ENCODE peak calls at places on chromosomes 2 and 18, in four cellular contexts. D, H, C and S are unnamed samples.
A peak's percentile ranks its signal among the peaks of the same experiment; 100 is the strongest.

GRCh38 chr2:120740765-120741513 is 5.3 kb downstream of the GLI2 start:
- DNase-seq in H (peak; percentile 40), D (no peak), C (peak; percentile 41), S (no peak)

GRCh38 chr2:197884252-197884651 is 79.9 kb downstream of the PLCL1 start:
- DNase-seq in H (no peak), D (no peak), C (no peak), S (no peak)

GRCh38 chr2:6913415-6914157 is 3.6 kb upstream of the RNF144A start:
- DNase-seq in H (no peak), C (no peak), D (no peak), S (no peak)

GRCh38 chr18:23861326-23861725 is 153.2 kb upstream of the TTC39C start:
- DNase-seq in H (no peak), D (no peak), C (no peak), S (no peak)

GRCh38 chr18:48605408-48605845 is 66.6 kb downstream of the CTIF start:
- DNase-seq in H (peak; percentile 35), C (peak; percentile 43), D (no peak), S (peak; percentile 61)

GRCh38 chr2:109663721-109664120 is 49.6 kb downstream of the SOWAHC start:
- DNase-seq in H (peak; percentile 69), C (peak; percentile 28), D (no peak), S (no peak)

GRCh38 chr2:216545359-216545758 is 46.7 kb downstream of the RPL37A start:
- DNase-seq in H (no peak), C (peak; percentile 43), D (no peak), S (no peak)

GRCh38 chr18:63178526-63178880 is 141.1 kb downstream of the BCL2 start:
- DNase-seq in C (no peak), D (no peak), H (no peak), S (no peak)

GRCh38 chr18:60987963-60988362 is 345.3 kb upstream of the CDH20 start:
- DNase-seq in D (no peak), C (peak; percentile 4), H (peak; percentile 55), S (no peak)

GRCh38 chr2:54012538-54013141 is 41.8 kb upstream of the PSME4 start:
- DNase-seq in C (no peak), H (no peak), D (no peak), S (no peak)

GRCh38 chr2:23549051-23549450 is 164.1 kb downstream of the KLHL29 start:
- DNase-seq in H (peak; percentile 32), D (no peak), C (no peak), S (no peak)

GRCh38 chr2:114426111-114426510 is 16.3 kb upstream of the DPP10 start:
- DNase-seq in C (no peak), H (no peak), D (no peak), S (no peak)

GRCh38 chr18:57585846-57586242 is 658 bp downstream of the FECH start:
- DNase-seq in H (peak; percentile 1), D (no peak), C (no peak), S (no peak)

GRCh38 chr2:28452534-28453081 is 43.3 kb upstream of the PLB1 start:
- DNase-seq in C (peak; percentile 27), H (peak; percentile 38), D (no peak), S (peak; percentile 79)

GRCh38 chr2:60706021-60706420 is 50.0 kb upstream of the PAPOLG start:
- DNase-seq in H (peak; percentile 33), D (no peak), C (peak; percentile 43), S (no peak)

GRCh38 chr2:195652916-195653315 is 4.1 kb upstream of the SLC39A10 start:
- DNase-seq in C (no peak), D (no peak), H (no peak), S (no peak)

GRCh38 chr2:236636261-236636660 is 66.6 kb downstream of the ACKR3 start:
- DNase-seq in H (no peak), D (no peak), C (no peak), S (no peak)

GRCh38 chr2:53777134-53777533 is 9.5 kb downstream of the CHAC2 start:
- DNase-seq in D (no peak), C (no peak), H (no peak), S (no peak)

GRCh38 chr2:223837290-223838061 is at the start of gene AP1S3:
- DNase-seq in D (peak; percentile 57), H (peak; percentile 49), C (peak; percentile 38), S (peak; percentile 88)

GRCh38 chr2:149070681-149071355 is 32.3 kb downstream of the LYPD6B start:
- DNase-seq in D (no peak), H (no peak), C (no peak), S (no peak)

GRCh38 chr18:43170586-43170985 is 55.1 kb upstream of the RIT2 start:
- DNase-seq in D (no peak), H (no peak), C (no peak), S (no peak)
- TF ChIP-seq CTCF in D (no peak), H (no peak), C (no peak), S (no peak)

GRCh38 chr2:212816267-212816666 is 277.7 kb upstream of the ERBB4 start:
- DNase-seq in C (no peak), H (no peak), D (no peak), S (no peak)

GRCh38 chr2:212814941-212815340 is 276.3 kb upstream of the ERBB4 start:
- DNase-seq in H (no peak), D (no peak), C (no peak), S (no peak)

GRCh38 chr2:212811036-212811805 is 272.6 kb upstream of the ERBB4 start:
- DNase-seq in H (no peak), D (no peak), C (peak; percentile 73), S (no peak)

GRCh38 chr2:212811946-212812345 is 273.3 kb upstream of the ERBB4 start:
- DNase-seq in H (no peak), C (no peak), D (no peak), S (no peak)

DNA sequence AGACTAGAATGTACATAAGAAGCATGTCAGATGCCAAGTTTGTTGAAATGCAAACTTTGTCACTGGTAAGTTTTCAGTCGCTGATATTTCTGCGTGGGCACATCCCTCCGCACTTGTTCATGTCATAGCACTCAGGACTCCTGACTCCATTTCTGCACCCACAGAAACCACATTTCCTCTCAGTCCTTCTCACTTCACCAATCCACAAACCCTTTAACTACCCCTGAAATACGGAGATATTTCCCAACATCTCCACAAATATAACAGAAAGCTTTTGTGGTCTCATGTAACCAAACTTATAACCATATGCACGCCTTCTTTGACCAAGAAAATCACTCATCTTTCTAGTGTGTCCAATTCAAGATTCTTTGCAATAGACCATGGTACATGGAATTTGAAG is 276.9 kb upstream of the ERBB4 start:
- DNase-seq in C (no peak), D (peak; percentile 10), H (no peak), S (no peak)
- TF ChIP-seq CTCF in C (no peak), D (no peak), H (no peak), S (no peak)

GRCh38 chr2:239748811-239749210 is 276.3 kb downstream of the NDUFA10 start:
- DNase-seq in H (no peak), C (no peak), D (no peak), S (no peak)

GRCh38 chr2:239747771-239748170 is 277.4 kb downstream of the NDUFA10 start:
- DNase-seq in C (no peak), H (no peak), D (no peak), S (no peak)

GRCh38 chr2:239750045-239750835 is 274.9 kb downstream of the NDUFA10 start:
- DNase-seq in H (no peak), D (no peak), C (no peak), S (no peak)

GRCh38 chr2:239750929-239751718 is 274.0 kb downstream of the NDUFA10 start:
- DNase-seq in C (no peak), D (no peak), H (no peak), S (no peak)

GRCh38 chr2:239749272-239749873 is 275.8 kb downstream of the NDUFA10 start:
- DNase-seq in D (no peak), H (no peak), C (no peak), S (no peak)
- TF ChIP-seq CTCF in D (no peak), H (no peak), C (no peak), S (no peak)

GRCh38 chr2:187586091-187586632 is 31.9 kb upstream of the TFPI start:
- DNase-seq in D (no peak), C (peak; percentile 50), H (peak; percentile 54), S (no peak)

GRCh38 chr2:187593098-187593497 is 38.9 kb upstream of the TFPI start:
- DNase-seq in C (no peak), H (no peak), D (no peak), S (no peak)

GRCh38 chr2:187594801-187595200 is 40.6 kb upstream of the TFPI start:
- DNase-seq in D (no peak), C (peak; percentile 44), H (peak; percentile 35), S (no peak)

GRCh38 chr2:187593697-187594096 is 39.5 kb upstream of the TFPI start:
- DNase-seq in C (peak; percentile 64), D (no peak), H (peak; percentile 43), S (no peak)

GRCh38 chr2:187590175-187590574 is 35.9 kb upstream of the TFPI start:
- DNase-seq in D (no peak), H (no peak), C (no peak), S (no peak)
- TF ChIP-seq CTCF in D (no peak), H (no peak), C (no peak), S (no peak)

DNA sequence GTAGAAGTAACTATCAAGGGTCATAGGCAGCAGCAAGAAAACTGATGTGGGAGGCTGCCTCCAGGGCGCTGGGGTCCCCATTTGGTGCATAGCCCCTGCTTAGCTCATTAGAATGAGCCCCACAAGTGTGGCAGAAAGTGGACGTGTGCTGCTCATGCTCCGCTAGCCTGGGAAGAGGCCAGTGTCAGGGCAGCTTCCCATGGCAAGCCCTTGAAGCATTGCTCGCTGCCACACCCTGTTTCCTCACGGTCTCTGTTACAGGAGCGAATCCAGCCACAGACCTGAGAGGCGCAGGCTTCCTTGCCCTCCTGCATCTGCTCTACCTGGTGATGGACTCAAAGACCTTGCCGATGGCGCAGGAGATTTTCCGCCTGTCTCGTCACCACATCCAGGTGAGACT is 22.5 kb downstream of the ELMOD3 start:
- DNase-seq in C (no peak), H (no peak), D (no peak), S (no peak)
- TF ChIP-seq CTCF in C (no peak), H (no peak), D (no peak), S (no peak)

DNA sequence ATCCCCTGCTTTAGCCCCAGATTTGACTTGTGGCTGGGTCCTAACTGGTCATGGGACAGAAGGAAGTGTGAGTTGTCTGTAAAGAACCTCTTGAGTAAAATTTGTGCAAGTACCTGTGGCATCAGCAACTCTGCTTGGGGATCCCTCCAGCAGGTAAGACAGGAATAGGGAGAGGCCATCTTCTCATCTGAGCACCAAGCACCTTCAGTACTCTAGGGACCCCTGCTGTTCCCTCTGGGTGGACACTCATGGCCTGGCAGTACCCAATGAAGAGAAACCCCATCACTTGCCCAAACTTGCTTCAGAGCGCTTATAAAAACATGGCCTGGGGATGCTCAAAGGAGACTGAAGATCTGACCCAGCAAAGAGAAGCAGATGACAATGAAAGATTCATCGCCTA is 297.8 kb downstream of the SP3 start:
- DNase-seq in D (no peak), C (no peak), H (no peak), S (no peak)
- TF ChIP-seq CTCF in D (no peak), C (peak; percentile 31), H (peak; percentile 13), S (no peak)

GRCh38 chr2:8544786-8545631 is 136.8 kb upstream of the ID2 start:
- DNase-seq in H (peak; percentile 83), C (peak; percentile 93), D (no peak), S (peak; percentile 84)
- TF ChIP-seq CTCF in H (peak; percentile 55), C (peak; percentile 47), D (peak; percentile 56), S (peak; percentile 53)